ENCODE peak calls at places on chromosomes 16 and 17, in ten cellular contexts. One of them, this sample, is unnamed.

GRCh38 chr17:47879028-47879585 is 16.9 kb upstream of the SP2 start:
- DNase-seq in IMR-90: peak
- DNase-seq in AG10803: peak
- DNase-seq in MM.1S: no peak
- DNase-seq in mammary epithelial cell: peak
- DNase-seq in SK-N-SH: no peak
- DNase-seq in A549: no peak
- DNase-seq in astrocyte of the cerebellum: no peak
- DNase-seq in endothelial cell of umbilical vein: no peak
- DNase-seq in cardiac fibroblast: no peak
- DNase-seq in this sample: no peak

GRCh38 chr17:43562679-43563146 is 16.6 kb upstream of the ETV4 start:
- DNase-seq in IMR-90: no peak
- DNase-seq in AG10803: no peak
- DNase-seq in MM.1S: no peak
- DNase-seq in mammary epithelial cell: no peak
- DNase-seq in SK-N-SH: no peak
- DNase-seq in A549: no peak
- DNase-seq in astrocyte of the cerebellum: no peak
- DNase-seq in endothelial cell of umbilical vein: no peak
- DNase-seq in cardiac fibroblast: no peak
- DNase-seq in this sample: no peak

GRCh38 chr17:20944014-20944905 is 98.6 kb downstream of the USP22 start:
- DNase-seq in IMR-90: no peak
- DNase-seq in AG10803: no peak
- DNase-seq in MM.1S: peak
- DNase-seq in mammary epithelial cell: peak
- DNase-seq in SK-N-SH: no peak
- DNase-seq in A549: peak
- DNase-seq in astrocyte of the cerebellum: no peak
- DNase-seq in endothelial cell of umbilical vein: no peak
- DNase-seq in cardiac fibroblast: no peak
- DNase-seq in this sample: no peak

GRCh38 chr16:30609002-30609927 is 924 bp downstream of the ZNF689 start:
- DNase-seq in IMR-90: peak
- DNase-seq in AG10803: peak
- DNase-seq in MM.1S: peak
- DNase-seq in mammary epithelial cell: no peak
- DNase-seq in SK-N-SH: peak
- DNase-seq in A549: no peak
- DNase-seq in astrocyte of the cerebellum: no peak
- DNase-seq in endothelial cell of umbilical vein: peak
- DNase-seq in cardiac fibroblast: peak
- DNase-seq in this sample: no peak

GRCh38 chr17:48244814-48245213 is 137.2 kb downstream of the SNX11 start:
- DNase-seq in IMR-90: no peak
- DNase-seq in AG10803: no peak
- DNase-seq in MM.1S: no peak
- DNase-seq in mammary epithelial cell: no peak
- DNase-seq in SK-N-SH: no peak
- DNase-seq in A549: peak
- DNase-seq in astrocyte of the cerebellum: no peak
- DNase-seq in endothelial cell of umbilical vein: no peak
- DNase-seq in cardiac fibroblast: peak
- DNase-seq in this sample: no peak

GRCh38 chr16:75443301-75443700 is 10.0 kb upstream of the CFDP1 start:
- DNase-seq in IMR-90: peak
- DNase-seq in AG10803: peak
- DNase-seq in MM.1S: no peak
- DNase-seq in mammary epithelial cell: no peak
- DNase-seq in SK-N-SH: peak
- DNase-seq in A549: no peak
- DNase-seq in astrocyte of the cerebellum: no peak
- DNase-seq in endothelial cell of umbilical vein: no peak
- DNase-seq in cardiac fibroblast: peak
- DNase-seq in this sample: no peak

GRCh38 chr17:79912552-79913330 is 73.5 kb upstream of the CBX4 start:
- DNase-seq in IMR-90: no peak
- DNase-seq in AG10803: no peak
- DNase-seq in MM.1S: no peak
- DNase-seq in mammary epithelial cell: no peak
- DNase-seq in SK-N-SH: no peak
- DNase-seq in A549: no peak
- DNase-seq in astrocyte of the cerebellum: no peak
- DNase-seq in endothelial cell of umbilical vein: no peak
- DNase-seq in cardiac fibroblast: no peak
- DNase-seq in this sample: no peak

GRCh38 chr17:30226878-30227277 is 8.6 kb downstream of the SLC6A4 start:
- DNase-seq in IMR-90: no peak
- DNase-seq in AG10803: no peak
- DNase-seq in MM.1S: no peak
- DNase-seq in mammary epithelial cell: peak
- DNase-seq in SK-N-SH: no peak
- DNase-seq in A549: no peak
- DNase-seq in astrocyte of the cerebellum: no peak
- DNase-seq in endothelial cell of umbilical vein: no peak
- DNase-seq in cardiac fibroblast: no peak
- DNase-seq in this sample: no peak

GRCh38 chr17:72476575-72476986 is 355.8 kb downstream of the SOX9 start:
- DNase-seq in IMR-90: no peak
- DNase-seq in AG10803: no peak
- DNase-seq in MM.1S: no peak
- DNase-seq in mammary epithelial cell: no peak
- DNase-seq in SK-N-SH: no peak
- DNase-seq in A549: no peak
- DNase-seq in astrocyte of the cerebellum: no peak
- DNase-seq in endothelial cell of umbilical vein: no peak
- DNase-seq in cardiac fibroblast: no peak
- DNase-seq in this sample: no peak

GRCh38 chr16:58417035-58417434 is 24.8 kb downstream of the GINS3 start:
- DNase-seq in IMR-90: no peak
- DNase-seq in AG10803: no peak
- DNase-seq in MM.1S: no peak
- DNase-seq in mammary epithelial cell: no peak
- DNase-seq in SK-N-SH: no peak
- DNase-seq in A549: no peak
- DNase-seq in astrocyte of the cerebellum: no peak
- DNase-seq in endothelial cell of umbilical vein: no peak
- DNase-seq in cardiac fibroblast: no peak
- DNase-seq in this sample: no peak

GRCh38 chr17:13561606-13562270 is 40.0 kb downstream of the HS3ST3A1 start:
- DNase-seq in IMR-90: no peak
- DNase-seq in AG10803: no peak
- DNase-seq in MM.1S: no peak
- DNase-seq in mammary epithelial cell: no peak
- DNase-seq in SK-N-SH: no peak
- DNase-seq in A549: peak
- DNase-seq in astrocyte of the cerebellum: peak
- DNase-seq in endothelial cell of umbilical vein: no peak
- DNase-seq in cardiac fibroblast: peak
- DNase-seq in this sample: no peak

GRCh38 chr17:80706454-80706853 is 161.8 kb downstream of the RPTOR start:
- DNase-seq in IMR-90: no peak
- DNase-seq in AG10803: no peak
- DNase-seq in MM.1S: no peak
- DNase-seq in mammary epithelial cell: no peak
- DNase-seq in SK-N-SH: no peak
- DNase-seq in A549: no peak
- DNase-seq in astrocyte of the cerebellum: no peak
- DNase-seq in endothelial cell of umbilical vein: no peak
- DNase-seq in cardiac fibroblast: no peak
- DNase-seq in this sample: no peak

GRCh38 chr17:82937411-82938371 is 97.9 kb upstream of the ZNF750 start:
- DNase-seq in IMR-90: no peak
- DNase-seq in AG10803: no peak
- DNase-seq in MM.1S: no peak
- DNase-seq in mammary epithelial cell: no peak
- DNase-seq in SK-N-SH: no peak
- DNase-seq in A549: no peak
- DNase-seq in astrocyte of the cerebellum: no peak
- DNase-seq in endothelial cell of umbilical vein: no peak
- DNase-seq in cardiac fibroblast: no peak
- DNase-seq in this sample: no peak

GRCh38 chr17:10198509-10199249 is at the start of gene GAS7:
- DNase-seq in IMR-90: peak
- DNase-seq in AG10803: no peak
- DNase-seq in MM.1S: no peak
- DNase-seq in mammary epithelial cell: no peak
- DNase-seq in SK-N-SH: peak
- DNase-seq in A549: no peak
- DNase-seq in astrocyte of the cerebellum: no peak
- DNase-seq in endothelial cell of umbilical vein: no peak
- DNase-seq in cardiac fibroblast: peak
- DNase-seq in this sample: no peak

GRCh38 chr16:49463529-49463928 is 89.9 kb downstream of the C16orf78 start:
- DNase-seq in IMR-90: no peak
- DNase-seq in AG10803: no peak
- DNase-seq in MM.1S: peak
- DNase-seq in mammary epithelial cell: no peak
- DNase-seq in SK-N-SH: no peak
- DNase-seq in A549: no peak
- DNase-seq in astrocyte of the cerebellum: no peak
- DNase-seq in endothelial cell of umbilical vein: no peak
- DNase-seq in cardiac fibroblast: no peak
- DNase-seq in this sample: no peak

GRCh38 chr17:77424585-77425344 is 284.0 kb downstream of the SEC14L1 start:
- DNase-seq in IMR-90: peak
- DNase-seq in AG10803: peak
- DNase-seq in MM.1S: no peak
- DNase-seq in mammary epithelial cell: no peak
- DNase-seq in SK-N-SH: peak
- DNase-seq in A549: peak
- DNase-seq in astrocyte of the cerebellum: peak
- DNase-seq in endothelial cell of umbilical vein: peak
- DNase-seq in cardiac fibroblast: peak
- DNase-seq in this sample: no peak

GRCh38 chr17:28574536-28574935 is 2.2 kb downstream of the ALDOC start:
- DNase-seq in IMR-90: no peak
- DNase-seq in AG10803: no peak
- DNase-seq in MM.1S: no peak
- DNase-seq in mammary epithelial cell: no peak
- DNase-seq in SK-N-SH: no peak
- DNase-seq in A549: peak
- DNase-seq in astrocyte of the cerebellum: no peak
- DNase-seq in endothelial cell of umbilical vein: no peak
- DNase-seq in cardiac fibroblast: no peak
- DNase-seq in this sample: no peak
- TF ChIP-seq CTCF in IMR-90: no peak
- TF ChIP-seq CTCF in AG10803: no peak
- TF ChIP-seq CTCF in MM.1S: peak
- TF ChIP-seq CTCF in mammary epithelial cell: peak
- TF ChIP-seq CTCF in SK-N-SH: peak
- TF ChIP-seq CTCF in A549: no peak
- TF ChIP-seq CTCF in astrocyte of the cerebellum: no peak
- TF ChIP-seq CTCF in endothelial cell of umbilical vein: peak
- TF ChIP-seq CTCF in cardiac fibroblast: no peak
- TF ChIP-seq CTCF in this sample: peak

GRCh38 chr17:35046740-35047283 is 16.7 kb downstream of the RFFL start:
- DNase-seq in IMR-90: peak
- DNase-seq in AG10803: peak
- DNase-seq in MM.1S: peak
- DNase-seq in mammary epithelial cell: no peak
- DNase-seq in SK-N-SH: peak
- DNase-seq in A549: no peak
- DNase-seq in astrocyte of the cerebellum: peak
- DNase-seq in endothelial cell of umbilical vein: peak
- DNase-seq in cardiac fibroblast: peak
- DNase-seq in this sample: no peak
- H3K4me3 ChIP-seq in IMR-90: no peak
- H3K4me3 ChIP-seq in AG10803: no peak
- H3K4me3 ChIP-seq in MM.1S: peak
- H3K4me3 ChIP-seq in mammary epithelial cell: no peak
- H3K4me3 ChIP-seq in SK-N-SH: peak
- H3K4me3 ChIP-seq in A549: no peak
- H3K4me3 ChIP-seq in astrocyte of the cerebellum: peak
- H3K4me3 ChIP-seq in endothelial cell of umbilical vein: no peak
- H3K4me3 ChIP-seq in cardiac fibroblast: no peak
- H3K4me3 ChIP-seq in this sample: peak

DNA sequence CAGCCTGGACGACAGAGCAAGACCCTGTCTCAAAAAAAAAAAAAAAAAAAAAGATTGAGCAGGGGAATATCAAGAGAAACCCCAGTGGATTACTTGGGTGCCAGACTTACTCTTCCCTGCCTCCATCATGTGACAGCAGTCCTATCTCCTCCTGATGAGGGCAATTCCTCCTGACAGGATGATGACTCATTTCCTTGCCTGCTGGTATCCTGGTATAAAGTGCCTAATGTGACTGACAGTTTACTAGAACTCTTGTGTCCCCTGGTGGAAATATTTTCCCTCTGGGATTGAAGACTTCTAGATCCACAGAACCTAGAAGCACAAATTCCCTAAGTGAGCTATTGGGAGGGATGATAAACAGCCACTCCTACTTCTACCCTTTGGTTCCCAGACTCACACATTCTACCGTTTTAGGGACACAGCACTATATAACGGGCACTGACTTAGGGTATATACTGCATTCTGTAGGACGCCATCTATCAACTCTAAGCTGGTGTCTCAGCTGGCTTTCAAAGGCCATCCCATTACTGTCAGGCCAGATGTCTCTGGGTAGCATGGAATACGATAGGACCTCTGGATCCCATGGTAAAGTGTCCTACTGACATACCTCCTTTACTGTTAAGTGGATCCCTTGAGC is 114.6 kb upstream of the MED13 start:
- DNase-seq in IMR-90: peak
- DNase-seq in AG10803: peak
- DNase-seq in MM.1S: no peak
- DNase-seq in mammary epithelial cell: peak
- DNase-seq in SK-N-SH: no peak
- DNase-seq in A549: peak
- DNase-seq in astrocyte of the cerebellum: no peak
- DNase-seq in endothelial cell of umbilical vein: peak
- DNase-seq in cardiac fibroblast: peak
- DNase-seq in this sample: peak
- TF ChIP-seq CTCF in IMR-90: no peak
- TF ChIP-seq CTCF in AG10803: no peak
- TF ChIP-seq CTCF in MM.1S: no peak
- TF ChIP-seq CTCF in mammary epithelial cell: peak
- TF ChIP-seq CTCF in SK-N-SH: peak
- TF ChIP-seq CTCF in A549: peak
- TF ChIP-seq CTCF in astrocyte of the cerebellum: no peak
- TF ChIP-seq CTCF in endothelial cell of umbilical vein: peak
- TF ChIP-seq CTCF in cardiac fibroblast: no peak
- TF ChIP-seq CTCF in this sample: peak

DNA sequence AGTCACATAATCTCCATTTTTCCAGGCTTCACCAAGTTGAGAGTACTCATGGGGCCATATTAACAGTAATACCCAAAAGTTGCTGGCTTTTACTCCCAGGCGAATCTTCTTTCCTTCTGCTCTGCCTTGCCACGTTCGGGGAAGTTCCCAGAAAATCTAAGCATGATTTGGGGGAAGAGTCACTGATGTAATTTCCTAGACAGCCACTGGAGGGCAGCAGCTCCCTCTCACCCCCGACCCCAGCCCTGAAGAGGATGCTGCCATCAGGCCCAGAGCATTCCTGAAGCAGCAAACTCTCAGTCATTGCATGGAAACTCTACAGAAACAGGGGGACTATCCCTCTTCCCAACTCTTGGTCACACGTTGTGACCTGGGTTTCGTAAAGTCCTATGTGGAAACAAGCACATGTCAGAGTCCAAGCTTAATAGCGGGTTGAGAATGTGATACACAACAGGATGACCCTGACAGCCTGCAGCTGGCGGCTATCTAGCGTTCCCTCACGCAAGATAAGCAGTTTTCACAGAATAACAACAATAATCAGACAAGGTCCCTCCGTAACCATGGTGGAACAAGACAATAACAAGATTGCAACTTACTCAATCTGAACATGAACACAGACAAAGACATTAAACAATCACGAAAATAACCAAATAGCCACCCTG is 43.8 kb upstream of the DHX40 start:
- DNase-seq in IMR-90: peak
- DNase-seq in AG10803: peak
- DNase-seq in MM.1S: peak
- DNase-seq in mammary epithelial cell: peak
- DNase-seq in SK-N-SH: peak
- DNase-seq in A549: peak
- DNase-seq in astrocyte of the cerebellum: peak
- DNase-seq in endothelial cell of umbilical vein: peak
- DNase-seq in cardiac fibroblast: peak
- DNase-seq in this sample: no peak
- H3K4me3 ChIP-seq in IMR-90: no peak
- H3K4me3 ChIP-seq in AG10803: no peak
- H3K4me3 ChIP-seq in MM.1S: no peak
- H3K4me3 ChIP-seq in mammary epithelial cell: no peak
- H3K4me3 ChIP-seq in SK-N-SH: no peak
- H3K4me3 ChIP-seq in A549: no peak
- H3K4me3 ChIP-seq in astrocyte of the cerebellum: no peak
- H3K4me3 ChIP-seq in endothelial cell of umbilical vein: no peak
- H3K4me3 ChIP-seq in cardiac fibroblast: no peak
- H3K4me3 ChIP-seq in this sample: no peak